ENCODE peak calls at places on chromosome 12, in eight cellular contexts. One of them, this sample, is unnamed.

GRCh38 chr12:65372574-65372973 is 94.1 kb downstream of the MSRB3 start:
- DNase-seq in NCI-H1105: no peak
- DNase-seq in AG20443: no peak
- DNase-seq in RKO: no peak
- DNase-seq in Peyer's patch: no peak
- DNase-seq in IMR-90: peak
- DNase-seq in iPS-NIHi11: no peak
- DNase-seq in progenitor cell of endocrine pancreas: no peak
- DNase-seq in this sample: no peak

GRCh38 chr12:93819048-93819491 is 141.9 kb downstream of the CRADD start:
- DNase-seq in NCI-H1105: no peak
- DNase-seq in RKO: no peak
- DNase-seq in Peyer's patch: no peak
- DNase-seq in IMR-90: peak
- DNase-seq in progenitor cell of endocrine pancreas: no peak
- DNase-seq in AG20443: peak
- DNase-seq in iPS-NIHi11: no peak
- DNase-seq in this sample: no peak

GRCh38 chr12:109710279-109710746 is 3.3 kb upstream of the FAM222A start:
- DNase-seq in iPS-NIHi11: no peak
- DNase-seq in NCI-H1105: no peak
- DNase-seq in RKO: no peak
- DNase-seq in IMR-90: no peak
- DNase-seq in AG20443: no peak
- DNase-seq in progenitor cell of endocrine pancreas: no peak
- DNase-seq in Peyer's patch: no peak
- DNase-seq in this sample: no peak

GRCh38 chr12:40104461-40105264 is 1.2 kb downstream of the SLC2A13 start:
- DNase-seq in NCI-H1105: peak
- DNase-seq in progenitor cell of endocrine pancreas: no peak
- DNase-seq in AG20443: no peak
- DNase-seq in iPS-NIHi11: no peak
- DNase-seq in Peyer's patch: no peak
- DNase-seq in IMR-90: peak
- DNase-seq in RKO: peak
- DNase-seq in this sample: no peak

GRCh38 chr12:120169946-120170345 is 24.6 kb downstream of the GCN1 start:
- DNase-seq in IMR-90: no peak
- DNase-seq in iPS-NIHi11: no peak
- DNase-seq in AG20443: no peak
- DNase-seq in progenitor cell of endocrine pancreas: no peak
- DNase-seq in NCI-H1105: no peak
- DNase-seq in RKO: no peak
- DNase-seq in Peyer's patch: no peak
- DNase-seq in this sample: no peak

GRCh38 chr12:101891462-101891971 is 14.1 kb downstream of the DRAM1 start:
- DNase-seq in AG20443: peak
- DNase-seq in Peyer's patch: no peak
- DNase-seq in RKO: no peak
- DNase-seq in iPS-NIHi11: no peak
- DNase-seq in IMR-90: peak
- DNase-seq in NCI-H1105: no peak
- DNase-seq in progenitor cell of endocrine pancreas: no peak
- DNase-seq in this sample: no peak

GRCh38 chr12:30599631-30600030 is 96.0 kb downstream of the IPO8 start:
- DNase-seq in Peyer's patch: no peak
- DNase-seq in AG20443: no peak
- DNase-seq in RKO: no peak
- DNase-seq in progenitor cell of endocrine pancreas: no peak
- DNase-seq in NCI-H1105: peak
- DNase-seq in IMR-90: peak
- DNase-seq in iPS-NIHi11: no peak
- DNase-seq in this sample: no peak

GRCh38 chr12:14696265-14696741 is at the start of gene GUCY2C:
- DNase-seq in Peyer's patch: peak
- DNase-seq in AG20443: no peak
- DNase-seq in NCI-H1105: no peak
- DNase-seq in RKO: no peak
- DNase-seq in iPS-NIHi11: no peak
- DNase-seq in IMR-90: no peak
- DNase-seq in progenitor cell of endocrine pancreas: no peak
- DNase-seq in this sample: no peak

GRCh38 chr12:75908961-75909699 is 122.4 kb downstream of the PHLDA1 start:
- DNase-seq in RKO: no peak
- DNase-seq in NCI-H1105: peak
- DNase-seq in AG20443: peak
- DNase-seq in Peyer's patch: no peak
- DNase-seq in IMR-90: peak
- DNase-seq in iPS-NIHi11: no peak
- DNase-seq in progenitor cell of endocrine pancreas: no peak
- DNase-seq in this sample: no peak

GRCh38 chr12:92538970-92539749 is 163.6 kb upstream of the PLEKHG7 start:
- DNase-seq in RKO: peak
- DNase-seq in NCI-H1105: no peak
- DNase-seq in IMR-90: peak
- DNase-seq in iPS-NIHi11: no peak
- DNase-seq in progenitor cell of endocrine pancreas: no peak
- DNase-seq in AG20443: peak
- DNase-seq in Peyer's patch: no peak
- DNase-seq in this sample: no peak

GRCh38 chr12:460301-461230 is 827 bp downstream of the B4GALNT3 start:
- DNase-seq in progenitor cell of endocrine pancreas: no peak
- DNase-seq in Peyer's patch: peak
- DNase-seq in iPS-NIHi11: peak
- DNase-seq in RKO: peak
- DNase-seq in AG20443: peak
- DNase-seq in IMR-90: no peak
- DNase-seq in NCI-H1105: no peak
- DNase-seq in this sample: peak

GRCh38 chr12:1591029-1591428 is 3.4 kb downstream of the FBXL14 start:
- DNase-seq in progenitor cell of endocrine pancreas: no peak
- DNase-seq in RKO: peak
- DNase-seq in AG20443: no peak
- DNase-seq in Peyer's patch: no peak
- DNase-seq in NCI-H1105: no peak
- DNase-seq in iPS-NIHi11: no peak
- DNase-seq in IMR-90: no peak
- DNase-seq in this sample: no peak

GRCh38 chr12:21539797-21540196 is 13.7 kb downstream of the SPX start:
- DNase-seq in iPS-NIHi11: no peak
- DNase-seq in RKO: no peak
- DNase-seq in NCI-H1105: no peak
- DNase-seq in progenitor cell of endocrine pancreas: no peak
- DNase-seq in IMR-90: no peak
- DNase-seq in Peyer's patch: no peak
- DNase-seq in AG20443: no peak
- DNase-seq in this sample: no peak

GRCh38 chr12:75190846-75191245 is 18.8 kb downstream of the KCNC2 start:
- DNase-seq in Peyer's patch: no peak
- DNase-seq in iPS-NIHi11: no peak
- DNase-seq in NCI-H1105: no peak
- DNase-seq in IMR-90: no peak
- DNase-seq in AG20443: no peak
- DNase-seq in RKO: peak
- DNase-seq in progenitor cell of endocrine pancreas: no peak
- DNase-seq in this sample: no peak

GRCh38 chr12:132610051-132610759 is at the start of gene LRCOL1:
- DNase-seq in AG20443: peak
- DNase-seq in RKO: no peak
- DNase-seq in iPS-NIHi11: peak
- DNase-seq in progenitor cell of endocrine pancreas: no peak
- DNase-seq in Peyer's patch: peak
- DNase-seq in NCI-H1105: no peak
- DNase-seq in IMR-90: peak
- DNase-seq in this sample: no peak

GRCh38 chr12:80161612-80162011 is 62.3 kb downstream of the OTOGL start:
- DNase-seq in NCI-H1105: no peak
- DNase-seq in progenitor cell of endocrine pancreas: no peak
- DNase-seq in AG20443: no peak
- DNase-seq in IMR-90: no peak
- DNase-seq in Peyer's patch: no peak
- DNase-seq in RKO: no peak
- DNase-seq in iPS-NIHi11: no peak
- DNase-seq in this sample: no peak

GRCh38 chr12:55626154-55626553 is 10.5 kb upstream of the OR10P1 start:
- DNase-seq in iPS-NIHi11: no peak
- DNase-seq in IMR-90: no peak
- DNase-seq in RKO: no peak
- DNase-seq in AG20443: no peak
- DNase-seq in progenitor cell of endocrine pancreas: no peak
- DNase-seq in Peyer's patch: no peak
- DNase-seq in NCI-H1105: no peak
- DNase-seq in this sample: no peak

GRCh38 chr12:119613319-119613936 is 19.9 kb downstream of the TMEM233 start:
- DNase-seq in AG20443: no peak
- DNase-seq in Peyer's patch: no peak
- DNase-seq in iPS-NIHi11: no peak
- DNase-seq in IMR-90: peak
- DNase-seq in progenitor cell of endocrine pancreas: no peak
- DNase-seq in NCI-H1105: no peak
- DNase-seq in RKO: peak
- DNase-seq in this sample: no peak